ENCODE peak calls at places on chromosomes 13 and 19, in six cellular contexts. Z, L, R, M, U and O are unnamed samples.

GRCh38 chr13:48431431-48431830 is 18.5 kb upstream of the LPAR6 start:
- DNase-seq in R (no peak), Z (no peak), U (no peak), L (no peak), M (no peak), O (no peak)

GRCh38 chr19:48390188-48391099 is 907 bp downstream of the KDELR1 start:
- DNase-seq in M (peak), Z (no peak), U (peak), R (no peak), L (peak), O (peak)

GRCh38 chr19:18418725-18419194 is 438 bp upstream of the SSBP4 start:
- DNase-seq in Z (no peak), U (no peak), M (no peak), R (no peak), L (no peak), O (no peak)

GRCh38 chr13:60448907-60449510 is 52.0 kb downstream of the TDRD3 start:
- DNase-seq in Z (peak), U (peak), M (peak), L (peak), R (peak), O (peak)

GRCh38 chr19:18878858-18879578 is 16.9 kb downstream of the CERS1 start:
- DNase-seq in L (no peak), M (no peak), R (no peak), Z (no peak), U (no peak), O (no peak)

GRCh38 chr13:48446454-48446853 is 33.5 kb upstream of the LPAR6 start:
- DNase-seq in R (no peak), Z (no peak), L (no peak), U (no peak), M (peak), O (no peak)

GRCh38 chr19:14472202-14472961 is 2.8 kb downstream of the PTGER1 start:
- DNase-seq in R (no peak), L (peak), Z (no peak), M (peak), U (peak), O (peak)

GRCh38 chr19:980133-980998 is 3.8 kb upstream of the WDR18 start:
- DNase-seq in M (no peak), U (peak), L (peak), Z (no peak), R (no peak), O (no peak)

GRCh38 chr19:5477451-5478215 is 22.4 kb downstream of the ZNRF4 start:
- DNase-seq in M (no peak), Z (no peak), R (no peak), U (no peak), L (no peak), O (no peak)

GRCh38 chr13:26914148-26914547 is 153.6 kb upstream of the GPR12 start:
- DNase-seq in M (no peak), L (no peak), U (no peak), R (no peak), Z (no peak), O (no peak)

GRCh38 chr19:42253245-42254082 is 1.5 kb downstream of the ERF start:
- DNase-seq in R (no peak), L (peak), Z (no peak), M (peak), U (peak), O (peak)

GRCh38 chr13:114027046-114027760 is 53.3 kb upstream of the C13orf46 start:
- DNase-seq in R (no peak), Z (peak), U (no peak), M (no peak), L (no peak), O (no peak)

GRCh38 chr13:43346427-43346826 is 323.0 kb downstream of the DNAJC15 start:
- DNase-seq in Z (no peak), M (peak), L (no peak), U (peak), R (no peak), O (no peak)

GRCh38 chr19:29542327-29542726 is 16.5 kb downstream of the VSTM2B start:
- DNase-seq in U (no peak), M (no peak), L (no peak), R (no peak), Z (no peak), O (no peak)

GRCh38 chr13:114230575-114230974 is 4.1 kb upstream of the CDC16 start:
- DNase-seq in R (no peak), L (peak), U (no peak), M (no peak), Z (no peak), O (no peak)

GRCh38 chr19:40358773-40359172 is 10.3 kb downstream of the PLD3 start:
- DNase-seq in M (no peak), R (no peak), L (no peak), U (no peak), Z (no peak), O (peak)

GRCh38 chr13:99496322-99497142 is 4.7 kb upstream of the TM9SF2 start:
- DNase-seq in U (no peak), M (peak), Z (peak), R (no peak), L (no peak), O (no peak)

GRCh38 chr13:75468098-75468497 is 13.9 kb downstream of the TBC1D4 start:
- DNase-seq in R (no peak), L (no peak), M (peak), U (no peak), Z (no peak), O (no peak)

GRCh38 chr19:2982983-2983350 is 5.6 kb downstream of the TLE6 start:
- DNase-seq in Z (peak), L (peak), M (peak), U (peak), R (peak), O (no peak)

GRCh38 chr19:16461630-16462051 is 10.1 kb downstream of the EPS15L1 start:
- DNase-seq in Z (no peak), R (no peak), U (no peak), M (no peak), L (no peak), O (no peak)

GRCh38 chr13:44609137-44609536 is 33.0 kb upstream of the TSC22D1 start:
- DNase-seq in M (no peak), R (no peak), U (no peak), Z (no peak), L (no peak), O (no peak)

GRCh38 chr19:7257148-7258041 is 36.8 kb downstream of the INSR start:
- DNase-seq in U (peak), R (no peak), L (peak), Z (no peak), M (peak), O (no peak)

GRCh38 chr19:1408300-1409203 is 1.2 kb downstream of the DAZAP1 start:
- DNase-seq in L (peak), R (no peak), Z (no peak), M (peak), U (peak), O (peak)

GRCh38 chr13:22369840-22370239 is 699.0 kb downstream of the FGF9 start:
- DNase-seq in R (no peak), M (no peak), Z (no peak), U (no peak), L (peak), O (no peak)

GRCh38 chr19:5057860-5058259 is 88.9 kb downstream of the KDM4B start:
- DNase-seq in M (no peak), Z (no peak), L (peak), R (no peak), U (no peak), O (no peak)

DNA sequence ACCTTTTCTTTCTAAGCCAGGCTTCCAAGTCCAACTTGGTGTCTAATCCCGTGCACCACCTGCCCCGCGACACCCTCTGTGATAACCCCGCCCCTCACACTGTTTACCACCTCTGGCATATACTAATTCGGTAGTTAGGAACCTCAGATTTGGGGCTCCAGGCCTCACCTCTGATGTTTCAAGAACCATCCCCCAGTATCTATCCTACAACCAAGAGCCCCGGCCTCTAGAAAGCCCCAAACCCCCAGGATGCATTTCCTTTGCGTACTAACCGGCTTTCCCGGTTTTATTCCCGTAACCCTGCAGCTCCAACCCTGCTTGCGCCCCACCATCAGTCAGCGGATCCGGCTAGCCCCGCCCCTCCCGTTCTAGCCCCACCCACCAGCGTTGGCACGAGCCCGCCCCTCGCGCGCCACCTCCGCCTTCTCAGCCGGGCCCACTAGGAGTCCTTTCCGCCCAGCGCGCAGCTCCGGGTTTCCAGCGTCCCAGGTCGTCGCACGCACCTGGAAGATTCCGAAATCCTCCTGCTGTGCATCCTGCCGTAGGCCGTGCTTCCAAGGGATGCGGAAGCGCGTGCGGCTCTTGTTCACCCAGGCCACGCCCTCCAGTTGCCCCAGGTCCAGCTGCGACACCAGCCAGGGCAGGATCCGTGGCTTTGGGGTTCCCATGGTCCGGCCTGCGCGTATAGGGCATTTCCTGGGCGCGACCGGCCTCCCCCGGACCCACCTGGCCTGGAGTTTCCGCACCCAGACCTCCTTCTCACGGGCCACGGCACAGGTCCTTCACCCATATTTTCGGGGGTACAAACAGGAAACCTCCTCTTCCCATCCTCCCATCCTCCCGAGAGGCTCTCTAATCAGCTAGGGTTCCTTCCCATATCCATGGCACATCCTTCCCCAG is 1.2 kb downstream of the IRF3 start:
- DNase-seq in R (no peak), M (peak), U (peak), L (peak), Z (no peak), O (peak)
- TF ChIP-seq CTCF in R (peak), M (no peak), U (no peak), L (peak), Z (no peak), O (peak)

DNA sequence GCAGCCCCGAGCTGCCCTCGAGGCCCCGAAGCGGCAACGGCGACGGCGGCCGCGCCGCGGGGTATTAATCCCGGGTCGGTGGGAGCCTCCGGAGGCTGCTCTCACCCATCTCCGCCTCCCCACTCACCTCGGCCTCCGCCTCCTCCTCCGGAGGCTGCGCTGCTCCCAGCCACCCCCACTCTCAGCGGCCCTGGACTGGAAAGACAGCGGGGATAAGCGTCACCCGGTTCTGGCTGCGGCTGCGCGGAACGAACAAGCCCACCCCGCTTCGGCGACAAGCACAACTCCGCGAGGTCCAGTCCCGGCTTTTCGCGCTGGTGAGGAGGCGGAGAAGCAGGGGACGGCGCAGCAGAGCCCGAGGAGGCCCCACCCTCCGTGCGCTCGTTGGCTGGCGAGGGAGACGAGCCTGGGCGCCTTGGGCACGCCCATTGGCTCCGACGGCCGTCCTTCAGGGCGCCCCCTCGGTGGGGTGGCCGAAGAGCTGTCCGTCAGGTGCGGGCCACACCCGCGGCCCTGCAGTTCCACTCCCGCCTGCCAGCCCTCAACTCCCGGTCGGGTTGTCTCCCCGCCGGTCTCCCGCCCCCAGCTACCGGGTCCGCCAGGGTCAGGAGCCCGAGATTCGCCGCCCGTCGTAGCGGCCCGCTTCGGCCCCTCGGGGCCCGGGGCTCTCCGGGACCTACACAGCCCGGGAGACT is at the start of gene ZMYM5:
- DNase-seq in U (peak), Z (peak), R (peak), L (peak), M (peak), O (peak)
- TF ChIP-seq CTCF in U (no peak), Z (no peak), R (no peak), L (no peak), M (no peak), O (no peak)

DNA sequence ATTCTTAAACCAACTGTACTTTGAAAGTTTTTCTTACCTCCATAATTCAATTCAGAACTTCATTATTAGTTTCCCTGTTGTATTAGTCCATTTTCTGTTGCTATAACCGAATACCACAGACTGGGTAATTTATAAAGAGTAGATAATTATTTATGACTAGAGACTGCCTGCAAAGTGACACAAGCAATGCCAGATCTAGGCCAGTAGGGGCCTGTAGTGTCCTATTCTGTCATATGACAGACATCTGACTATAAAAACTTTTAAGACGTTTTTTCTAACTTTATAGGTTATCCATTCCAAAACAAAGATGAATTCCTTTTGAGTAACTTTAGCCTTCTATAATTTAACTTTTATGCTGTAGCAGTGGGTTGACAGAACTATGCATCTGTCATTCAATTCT is 2783.8 kb downstream of the PCDH9 start:
- DNase-seq in L (no peak), U (peak), Z (no peak), R (no peak), M (no peak), O (no peak)
- TF ChIP-seq CTCF in L (peak), U (peak), Z (peak), R (peak), M (peak), O (no peak)

GRCh38 chr13:51041710-51042109 is 69.4 kb downstream of the C13orf42 start:
- DNase-seq in Z (no peak), M (no peak), U (no peak), L (peak), R (no peak), O (no peak)

GRCh38 chr13:51041126-51041525 is 69.9 kb downstream of the C13orf42 start:
- DNase-seq in R (no peak), Z (no peak), M (no peak), U (no peak), L (peak), O (no peak)

GRCh38 chr13:51044023-51044665 is 66.9 kb downstream of the C13orf42 start:
- DNase-seq in R (no peak), M (no peak), U (peak), L (peak), Z (no peak), O (no peak)

GRCh38 chr13:51035469-51035868 is 75.6 kb downstream of the C13orf42 start:
- DNase-seq in Z (no peak), L (no peak), R (no peak), U (no peak), M (no peak), O (no peak)

DNA sequence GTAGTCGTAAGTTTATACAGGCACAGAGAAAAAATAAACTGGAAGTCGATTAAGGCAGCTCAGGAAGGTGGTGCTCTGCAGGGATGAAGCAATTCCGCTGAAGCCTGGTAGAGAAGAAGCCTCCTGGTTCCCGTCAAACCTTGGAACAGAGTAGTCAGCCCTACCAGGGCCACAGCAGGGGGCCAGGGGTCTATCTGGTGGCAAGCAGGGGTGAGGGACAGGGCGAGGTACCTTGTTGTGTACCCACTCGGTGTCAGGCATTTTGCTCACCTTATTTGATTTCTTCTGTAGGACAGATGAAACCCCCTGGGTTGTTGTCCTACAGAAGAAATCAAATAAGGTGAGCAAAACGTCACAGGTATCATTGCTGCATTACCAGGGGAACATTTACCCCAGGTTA is 70.6 kb downstream of the C13orf42 start:
- DNase-seq in L (peak), M (no peak), R (no peak), Z (no peak), U (no peak), O (no peak)
- TF ChIP-seq CTCF in L (no peak), M (no peak), R (no peak), Z (no peak), U (no peak), O (no peak)

GRCh38 chr19:45958763-45959516 is 14.7 kb downstream of the NOVA2 start:
- DNase-seq in R (no peak), Z (no peak), L (no peak), M (no peak), U (no peak), O (no peak)

GRCh38 chr19:45958320-45958719 is 15.3 kb downstream of the NOVA2 start:
- DNase-seq in M (no peak), Z (no peak), L (no peak), U (no peak), R (no peak), O (no peak)

GRCh38 chr19:45954132-45954531 is 19.5 kb downstream of the NOVA2 start:
- DNase-seq in L (no peak), M (no peak), U (no peak), R (no peak), Z (no peak), O (no peak)

GRCh38 chr19:45953676-45954075 is 20.0 kb downstream of the NOVA2 start:
- DNase-seq in U (no peak), Z (no peak), M (no peak), L (no peak), R (no peak), O (no peak)

DNA sequence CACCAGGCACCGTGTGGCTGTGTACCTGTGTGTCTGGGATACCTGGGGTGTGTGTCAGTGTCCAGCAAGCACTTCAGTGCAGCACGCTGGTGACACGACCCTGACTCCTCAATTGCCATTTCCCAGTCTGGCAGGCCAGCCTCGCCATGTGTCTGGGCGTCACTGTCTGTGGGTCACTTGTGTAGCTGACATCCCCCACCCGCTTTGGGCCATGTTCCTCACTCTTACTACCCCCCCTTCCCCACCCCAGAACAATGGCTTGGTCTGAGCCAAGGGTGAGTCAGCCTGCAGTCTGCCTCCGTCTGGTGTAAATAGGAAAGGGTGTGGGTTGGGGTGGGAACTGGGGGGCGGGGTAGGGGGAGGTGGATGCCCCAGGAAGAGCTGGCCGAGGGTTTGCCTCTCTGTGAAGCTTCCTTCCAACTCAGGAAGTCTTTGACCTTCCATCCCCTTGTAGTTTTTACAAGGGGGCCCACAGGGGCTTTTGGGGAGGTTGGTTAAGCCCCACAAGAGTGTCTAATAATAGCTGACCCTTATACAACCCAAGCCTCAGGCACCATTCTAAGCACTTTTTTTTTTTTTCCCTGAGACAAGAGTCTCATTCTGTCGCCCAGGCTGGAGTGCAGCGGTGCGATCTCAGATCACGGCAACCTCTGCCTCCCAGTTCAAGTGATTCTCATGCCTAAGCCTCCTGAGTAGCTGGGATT is 17.6 kb downstream of the NOVA2 start:
- DNase-seq in L (peak), M (peak), Z (no peak), U (no peak), R (no peak), O (no peak)
- TF ChIP-seq CTCF in L (no peak), M (no peak), Z (no peak), U (no peak), R (no peak), O (no peak)

GRCh38 chr19:51926784-51927741 is at the start of gene ZNF613:
- DNase-seq in Z (peak), M (peak), U (peak), L (peak), R (peak), O (peak)
- TF ChIP-seq CTCF in Z (peak), M (peak), U (peak), L (peak), R (peak), O (no peak)

GRCh38 chr19:58372311-58373133 is 8.3 kb downstream of the ZNF837 start:
- DNase-seq in R (no peak), L (peak), M (no peak), Z (no peak), U (no peak), O (no peak)
- TF ChIP-seq CTCF in R (no peak), L (peak), M (peak), Z (no peak), U (no peak), O (no peak)